ENCODE peak calls at places on chromosomes 3 and 15, in nine cellular contexts. V, J, D, A, Z, U, K, P and F are unnamed samples.

GRCh38 chr3:141939759-141940158 is 63.3 kb downstream of the ATP1B3 start:
- DNase-seq in J (no peak), P (no peak), Z (no peak), V (no peak), U (no peak), D (no peak), K (no peak), A (no peak), F (no peak)

GRCh38 chr3:191328963-191329653 is at the start of gene CCDC50:
- DNase-seq in A (peak), P (peak), V (peak), U (peak), Z (peak), K (peak), J (peak), D (peak), F (peak)

GRCh38 chr15:73174171-73174570 is 121.9 kb downstream of the NEO1 start:
- DNase-seq in Z (no peak), D (no peak), K (no peak), U (no peak), A (no peak), V (no peak), J (no peak), P (no peak), F (no peak)

GRCh38 chr3:42226470-42227425 is 39.2 kb downstream of the CCK start:
- DNase-seq in D (no peak), K (peak), A (no peak), V (no peak), U (no peak), J (no peak), Z (no peak), P (no peak), F (peak)

GRCh38 chr3:178880274-178880673 is 191.3 kb downstream of the ZMAT3 start:
- DNase-seq in J (no peak), V (no peak), Z (no peak), P (no peak), D (no peak), K (no peak), U (no peak), A (peak), F (no peak)

GRCh38 chr3:158460929-158461328 is 110.1 kb upstream of the MLF1 start:
- DNase-seq in J (no peak), Z (no peak), D (no peak), A (no peak), K (no peak), V (no peak), U (no peak), P (no peak), F (no peak)

GRCh38 chr15:64315136-64315661 is 40.8 kb downstream of the CSNK1G1 start:
- DNase-seq in J (no peak), V (no peak), P (no peak), K (no peak), Z (no peak), U (no peak), A (no peak), D (no peak), F (no peak)

GRCh38 chr3:171342200-171342599 is 118.0 kb downstream of the TNIK start:
- DNase-seq in K (no peak), U (no peak), Z (no peak), P (no peak), J (no peak), V (no peak), D (no peak), A (no peak), F (no peak)

GRCh38 chr15:95684693-95685115 is 645.8 kb upstream of the NR2F2 start:
- DNase-seq in A (no peak), D (peak), P (no peak), Z (no peak), J (no peak), U (no peak), K (peak), V (peak), F (peak)

GRCh38 chr15:69718916-69719315 is 266.3 kb downstream of the RPLP1 start:
- DNase-seq in K (no peak), J (no peak), D (no peak), A (no peak), V (no peak), Z (no peak), P (no peak), U (no peak), F (no peak)

GRCh38 chr15:29859981-29860745 is 37.9 kb upstream of the TJP1 start:
- DNase-seq in P (no peak), D (no peak), U (no peak), K (peak), J (no peak), A (no peak), Z (no peak), V (no peak), F (peak)

GRCh38 chr3:178513539-178514410 is 22.5 kb upstream of the KCNMB2 start:
- DNase-seq in K (peak), D (no peak), P (no peak), V (no peak), A (no peak), J (no peak), U (no peak), Z (no peak), F (peak)

GRCh38 chr3:28207000-28207733 is 34.3 kb upstream of the CMC1 start:
- DNase-seq in P (no peak), V (no peak), U (no peak), A (no peak), Z (no peak), J (no peak), K (no peak), D (no peak), F (no peak)

GRCh38 chr15:90877315-90877714 is 7.0 kb upstream of the FES start:
- DNase-seq in V (no peak), Z (no peak), P (no peak), K (no peak), J (no peak), U (peak), A (no peak), D (no peak), F (no peak)

GRCh38 chr3:53772562-53773329 is 73.5 kb downstream of the CHDH start:
- DNase-seq in D (no peak), K (no peak), Z (no peak), P (no peak), U (no peak), A (no peak), V (no peak), J (no peak), F (peak)

GRCh38 chr3:128946411-128946810 is 47.5 kb downstream of the CFAP92 start:
- DNase-seq in Z (no peak), U (no peak), P (no peak), V (no peak), J (no peak), A (no peak), D (no peak), K (peak), F (peak)

GRCh38 chr3:46082021-46082420 is 54.7 kb upstream of the XCR1 start:
- DNase-seq in Z (no peak), V (no peak), K (no peak), J (no peak), U (no peak), A (no peak), P (no peak), D (no peak), F (no peak)

GRCh38 chr15:65827065-65827464 is 35.0 kb upstream of the DENND4A start:
- DNase-seq in V (peak), K (no peak), D (no peak), P (no peak), J (no peak), Z (no peak), A (no peak), U (no peak), F (peak)

GRCh38 chr15:26841941-26842340 is 24.9 kb upstream of the GABRA5 start:
- DNase-seq in U (no peak), K (no peak), Z (no peak), A (no peak), V (no peak), P (no peak), J (no peak), D (no peak), F (no peak)

GRCh38 chr15:96354731-96355560 is 24.4 kb downstream of the NR2F2 start:
- DNase-seq in D (peak), P (no peak), Z (no peak), K (peak), A (no peak), U (no peak), V (no peak), J (no peak), F (peak)

GRCh38 chr3:10806001-10806400 is 10.0 kb upstream of the SLC6A11 start:
- DNase-seq in V (no peak), P (no peak), Z (no peak), J (no peak), A (no peak), K (no peak), D (no peak), U (no peak), F (no peak)

GRCh38 chr15:35252351-35252865 is 167.3 kb upstream of the NANOGP8 start:
- DNase-seq in V (no peak), Z (no peak), U (no peak), K (peak), A (no peak), D (no peak), J (no peak), P (no peak), F (peak)

GRCh38 chr3:31704651-31705179 is 172.0 kb downstream of the STT3B start:
- DNase-seq in P (no peak), K (peak), J (peak), D (peak), U (no peak), A (peak), V (peak), Z (no peak), F (peak)

GRCh38 chr15:40240619-40241304 is 1.9 kb downstream of the PAK6 start:
- DNase-seq in U (peak), Z (no peak), P (no peak), V (no peak), D (no peak), J (no peak), A (no peak), K (peak), F (no peak)

GRCh38 chr15:64490598-64491259 is 30.4 kb downstream of the ZNF609 start:
- DNase-seq in V (no peak), A (no peak), J (no peak), K (no peak), D (no peak), U (no peak), Z (no peak), P (no peak), F (no peak)

GRCh38 chr3:31232049-31233040 is 300.4 kb upstream of the STT3B start:
- DNase-seq in V (no peak), Z (no peak), J (no peak), P (no peak), A (no peak), K (peak), U (no peak), D (no peak), F (no peak)

GRCh38 chr15:63389902-63390301 is 8.3 kb upstream of the CA12 start:
- DNase-seq in V (peak), K (no peak), A (peak), J (no peak), D (no peak), U (no peak), P (no peak), Z (no peak), F (no peak)

GRCh38 chr15:94522125-94522524 is 290.8 kb downstream of the MCTP2 start:
- DNase-seq in U (no peak), Z (no peak), P (no peak), K (no peak), J (no peak), A (no peak), D (no peak), V (no peak), F (no peak)

GRCh38 chr15:67100808-67101581 is 35.6 kb downstream of the SMAD3 start:
- DNase-seq in K (no peak), J (no peak), A (peak), Z (no peak), D (no peak), U (no peak), P (no peak), V (no peak), F (no peak)

GRCh38 chr15:75924576-75924975 is 20.9 kb downstream of the FBXO22 start:
- DNase-seq in U (no peak), D (no peak), A (no peak), J (no peak), K (no peak), P (no peak), Z (no peak), V (no peak), F (no peak)

GRCh38 chr15:51237816-51238215 is 100.6 kb downstream of the CYP19A1 start:
- DNase-seq in P (no peak), V (no peak), K (no peak), J (no peak), Z (no peak), A (no peak), D (no peak), U (no peak), F (no peak)

GRCh38 chr3:174120997-174121396 is 723.5 kb downstream of the NLGN1 start:
- DNase-seq in Z (no peak), P (no peak), K (no peak), J (no peak), U (no peak), D (no peak), V (no peak), A (no peak), F (no peak)